ENCODE peak calls at places on chromosome X, in eight cellular contexts. One of them, this sample, is unnamed.

GRCh38 chrX:46710425-46710824 is 48.5 kb downstream of the SLC9A7 start:
- DNase-seq in breast epithelium: no peak
- DNase-seq in NB4: no peak
- DNase-seq in HCT116: no peak
- DNase-seq in HepG2: peak; percentile 0
- DNase-seq in uterus: no peak
- DNase-seq in Peyer's patch: no peak
- DNase-seq in tibial nerve: no peak
- DNase-seq in this sample: no peak

GRCh38 chrX:112851806-112852205 is 11.2 kb upstream of the AMOT start:
- DNase-seq in breast epithelium: no peak
- DNase-seq in NB4: no peak
- DNase-seq in HCT116: no peak
- DNase-seq in HepG2: no peak
- DNase-seq in uterus: peak; percentile 21
- DNase-seq in Peyer's patch: no peak
- DNase-seq in tibial nerve: peak; percentile 8
- DNase-seq in this sample: no peak

GRCh38 chrX:129497146-129497805 is 26.0 kb downstream of the SMARCA1 start:
- DNase-seq in breast epithelium: no peak
- DNase-seq in NB4: no peak
- DNase-seq in HCT116: no peak
- DNase-seq in HepG2: no peak
- DNase-seq in uterus: no peak
- DNase-seq in Peyer's patch: no peak
- DNase-seq in tibial nerve: no peak
- DNase-seq in this sample: no peak

GRCh38 chrX:65406532-65406931 is 128.1 kb downstream of the LAS1L start:
- DNase-seq in breast epithelium: no peak
- DNase-seq in NB4: no peak
- DNase-seq in HCT116: no peak
- DNase-seq in HepG2: no peak
- DNase-seq in uterus: no peak
- DNase-seq in Peyer's patch: no peak
- DNase-seq in tibial nerve: no peak
- DNase-seq in this sample: no peak

GRCh38 chrX:97895751-97896150 is 1012.0 kb downstream of the RPA4 start:
- DNase-seq in breast epithelium: no peak
- DNase-seq in NB4: no peak
- DNase-seq in HCT116: no peak
- DNase-seq in HepG2: no peak
- DNase-seq in uterus: no peak
- DNase-seq in Peyer's patch: no peak
- DNase-seq in tibial nerve: no peak
- DNase-seq in this sample: no peak

GRCh38 chrX:115322375-115322774 is 32.9 kb downstream of the LUZP4 start:
- DNase-seq in breast epithelium: no peak
- DNase-seq in NB4: no peak
- DNase-seq in HCT116: no peak
- DNase-seq in HepG2: no peak
- DNase-seq in uterus: no peak
- DNase-seq in Peyer's patch: no peak
- DNase-seq in tibial nerve: no peak
- DNase-seq in this sample: no peak

GRCh38 chrX:106783716-106784115 is 18.8 kb upstream of the TBC1D8B start:
- DNase-seq in breast epithelium: no peak
- DNase-seq in NB4: no peak
- DNase-seq in HCT116: no peak
- DNase-seq in HepG2: no peak
- DNase-seq in uterus: no peak
- DNase-seq in Peyer's patch: no peak
- DNase-seq in tibial nerve: no peak
- DNase-seq in this sample: no peak

GRCh38 chrX:119477812-119478232 is 9.6 kb downstream of the SLC25A5 start:
- DNase-seq in breast epithelium: no peak
- DNase-seq in NB4: peak; percentile 85
- DNase-seq in HCT116: no peak
- DNase-seq in HepG2: peak; percentile 85
- DNase-seq in uterus: peak; percentile 71
- DNase-seq in Peyer's patch: no peak
- DNase-seq in tibial nerve: peak; percentile 34
- DNase-seq in this sample: no peak

GRCh38 chrX:48107717-48108116 is 22.7 kb upstream of the SPACA5B start:
- DNase-seq in breast epithelium: no peak
- DNase-seq in NB4: no peak
- DNase-seq in HCT116: no peak
- DNase-seq in HepG2: no peak
- DNase-seq in uterus: no peak
- DNase-seq in Peyer's patch: no peak
- DNase-seq in tibial nerve: no peak
- DNase-seq in this sample: no peak

GRCh38 chrX:133267621-133268020 is 49.5 kb upstream of the TFDP3 start:
- DNase-seq in breast epithelium: no peak
- DNase-seq in NB4: no peak
- DNase-seq in HCT116: no peak
- DNase-seq in HepG2: no peak
- DNase-seq in uterus: no peak
- DNase-seq in Peyer's patch: no peak
- DNase-seq in tibial nerve: no peak
- DNase-seq in this sample: no peak
- TF ChIP-seq POLR2A in breast epithelium: no peak
- TF ChIP-seq POLR2A in NB4: no peak
- TF ChIP-seq POLR2A in HCT116: no peak
- TF ChIP-seq POLR2A in HepG2: no peak
- TF ChIP-seq POLR2A in uterus: no peak
- TF ChIP-seq POLR2A in Peyer's patch: no peak
- TF ChIP-seq POLR2A in tibial nerve: no peak
- TF ChIP-seq POLR2A in this sample: no peak

GRCh38 chrX:103687073-103687695 is 685 bp upstream of the MORF4L2 start:
- DNase-seq in breast epithelium: peak; percentile 85
- DNase-seq in NB4: peak; percentile 83
- DNase-seq in HCT116: peak; percentile 45
- DNase-seq in HepG2: no peak
- DNase-seq in uterus: peak; percentile 90
- DNase-seq in Peyer's patch: peak; percentile 89
- DNase-seq in tibial nerve: peak; percentile 81
- DNase-seq in this sample: no peak
- TF ChIP-seq POLR2A in breast epithelium: peak; percentile 16
- TF ChIP-seq POLR2A in NB4: peak; percentile 42
- TF ChIP-seq POLR2A in HCT116: no peak
- TF ChIP-seq POLR2A in HepG2: peak; percentile 78
- TF ChIP-seq POLR2A in uterus: peak; percentile 28
- TF ChIP-seq POLR2A in Peyer's patch: peak; percentile 43
- TF ChIP-seq POLR2A in tibial nerve: peak; percentile 51
- TF ChIP-seq POLR2A in this sample: peak; percentile 66

GRCh38 chrX:68193234-68193633 is 240.1 kb downstream of the OPHN1 start:
- DNase-seq in breast epithelium: no peak
- DNase-seq in NB4: no peak
- DNase-seq in HCT116: no peak
- DNase-seq in HepG2: no peak
- DNase-seq in uterus: no peak
- DNase-seq in Peyer's patch: no peak
- DNase-seq in tibial nerve: no peak
- DNase-seq in this sample: no peak

GRCh38 chrX:68199062-68199848 is 234.0 kb downstream of the OPHN1 start:
- DNase-seq in breast epithelium: no peak
- DNase-seq in NB4: no peak
- DNase-seq in HCT116: no peak
- DNase-seq in HepG2: no peak
- DNase-seq in uterus: no peak
- DNase-seq in Peyer's patch: no peak
- DNase-seq in tibial nerve: no peak
- DNase-seq in this sample: no peak

GRCh38 chrX:68196939-68197791 is 236.1 kb downstream of the OPHN1 start:
- DNase-seq in breast epithelium: peak; percentile 18
- DNase-seq in NB4: peak; percentile 45
- DNase-seq in HCT116: peak; percentile 37
- DNase-seq in HepG2: peak; percentile 31
- DNase-seq in uterus: peak; percentile 26
- DNase-seq in Peyer's patch: no peak
- DNase-seq in tibial nerve: peak; percentile 35
- DNase-seq in this sample: no peak

GRCh38 chrX:68190799-68191198 is 242.5 kb downstream of the OPHN1 start:
- DNase-seq in breast epithelium: no peak
- DNase-seq in NB4: no peak
- DNase-seq in HCT116: no peak
- DNase-seq in HepG2: no peak
- DNase-seq in uterus: no peak
- DNase-seq in Peyer's patch: no peak
- DNase-seq in tibial nerve: no peak
- DNase-seq in this sample: no peak

DNA sequence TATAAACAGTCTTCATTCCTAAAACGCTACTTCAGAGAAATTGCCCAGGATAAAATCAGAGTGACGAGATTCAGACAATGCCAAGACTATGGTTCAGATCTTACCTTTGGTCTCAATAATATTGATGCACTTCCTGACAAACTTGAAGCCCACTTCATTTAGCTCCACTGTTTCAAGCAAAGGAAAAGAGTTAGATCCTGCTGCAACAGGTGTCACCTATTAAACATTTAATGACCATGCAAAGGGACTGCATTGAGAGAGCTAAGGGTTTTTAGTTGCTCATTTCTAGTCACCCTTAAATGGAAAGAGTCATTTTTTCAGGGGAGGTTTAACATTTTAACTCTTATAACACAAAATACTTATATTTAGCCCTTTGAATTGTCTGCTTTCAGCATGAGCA is 239.5 kb downstream of the OPHN1 start:
- DNase-seq in breast epithelium: no peak
- DNase-seq in NB4: no peak
- DNase-seq in HCT116: no peak
- DNase-seq in HepG2: no peak
- DNase-seq in uterus: no peak
- DNase-seq in Peyer's patch: no peak
- DNase-seq in tibial nerve: no peak
- DNase-seq in this sample: no peak
- TF ChIP-seq POLR2A in breast epithelium: no peak
- TF ChIP-seq POLR2A in NB4: no peak
- TF ChIP-seq POLR2A in HCT116: no peak
- TF ChIP-seq POLR2A in HepG2: no peak
- TF ChIP-seq POLR2A in uterus: no peak
- TF ChIP-seq POLR2A in Peyer's patch: no peak
- TF ChIP-seq POLR2A in tibial nerve: no peak
- TF ChIP-seq POLR2A in this sample: no peak

GRCh38 chrX:54639346-54640102 is 109.5 kb downstream of the GNL3L start:
- DNase-seq in breast epithelium: peak; percentile 93
- DNase-seq in NB4: peak; percentile 95
- DNase-seq in HCT116: peak; percentile 90
- DNase-seq in HepG2: peak; percentile 86
- DNase-seq in uterus: peak; percentile 97
- DNase-seq in Peyer's patch: peak; percentile 95
- DNase-seq in tibial nerve: peak; percentile 92
- DNase-seq in this sample: peak; percentile 42
- TF ChIP-seq POLR2A in breast epithelium: no peak
- TF ChIP-seq POLR2A in NB4: peak; percentile 66
- TF ChIP-seq POLR2A in HCT116: no peak
- TF ChIP-seq POLR2A in HepG2: peak; percentile 60
- TF ChIP-seq POLR2A in uterus: peak; percentile 37
- TF ChIP-seq POLR2A in Peyer's patch: peak; percentile 34
- TF ChIP-seq POLR2A in tibial nerve: peak; percentile 69
- TF ChIP-seq POLR2A in this sample: peak; percentile 41

GRCh38 chrX:17375361-17375630 is 296 bp downstream of the NHS start:
- DNase-seq in breast epithelium: no peak
- DNase-seq in NB4: no peak
- DNase-seq in HCT116: no peak
- DNase-seq in HepG2: no peak
- DNase-seq in uterus: peak; percentile 20
- DNase-seq in Peyer's patch: no peak
- DNase-seq in tibial nerve: no peak
- DNase-seq in this sample: no peak
- TF ChIP-seq POLR2A in breast epithelium: no peak
- TF ChIP-seq POLR2A in NB4: no peak
- TF ChIP-seq POLR2A in HCT116: no peak
- TF ChIP-seq POLR2A in HepG2: no peak
- TF ChIP-seq POLR2A in uterus: no peak
- TF ChIP-seq POLR2A in Peyer's patch: no peak
- TF ChIP-seq POLR2A in tibial nerve: no peak
- TF ChIP-seq POLR2A in this sample: no peak

GRCh38 chrX:101417190-101417589 is 9.2 kb downstream of the HNRNPH2 start:
- DNase-seq in breast epithelium: no peak
- DNase-seq in NB4: no peak
- DNase-seq in HCT116: no peak
- DNase-seq in HepG2: no peak
- DNase-seq in uterus: no peak
- DNase-seq in Peyer's patch: no peak
- DNase-seq in tibial nerve: no peak
- DNase-seq in this sample: no peak

GRCh38 chrX:101415180-101416130 is 7.4 kb downstream of the HNRNPH2 start:
- DNase-seq in breast epithelium: no peak
- DNase-seq in NB4: peak; percentile 77
- DNase-seq in HCT116: no peak
- DNase-seq in HepG2: peak; percentile 14
- DNase-seq in uterus: peak; percentile 38
- DNase-seq in Peyer's patch: no peak
- DNase-seq in tibial nerve: peak; percentile 39
- DNase-seq in this sample: no peak

GRCh38 chrX:101419489-101419888 is 11.5 kb downstream of the HNRNPH2 start:
- DNase-seq in breast epithelium: no peak
- DNase-seq in NB4: no peak
- DNase-seq in HCT116: no peak
- DNase-seq in HepG2: no peak
- DNase-seq in uterus: no peak
- DNase-seq in Peyer's patch: no peak
- DNase-seq in tibial nerve: no peak
- DNase-seq in this sample: no peak

GRCh38 chrX:101416691-101417090 is 8.7 kb downstream of the HNRNPH2 start:
- DNase-seq in breast epithelium: no peak
- DNase-seq in NB4: no peak
- DNase-seq in HCT116: no peak
- DNase-seq in HepG2: no peak
- DNase-seq in uterus: no peak
- DNase-seq in Peyer's patch: no peak
- DNase-seq in tibial nerve: no peak
- DNase-seq in this sample: no peak

DNA sequence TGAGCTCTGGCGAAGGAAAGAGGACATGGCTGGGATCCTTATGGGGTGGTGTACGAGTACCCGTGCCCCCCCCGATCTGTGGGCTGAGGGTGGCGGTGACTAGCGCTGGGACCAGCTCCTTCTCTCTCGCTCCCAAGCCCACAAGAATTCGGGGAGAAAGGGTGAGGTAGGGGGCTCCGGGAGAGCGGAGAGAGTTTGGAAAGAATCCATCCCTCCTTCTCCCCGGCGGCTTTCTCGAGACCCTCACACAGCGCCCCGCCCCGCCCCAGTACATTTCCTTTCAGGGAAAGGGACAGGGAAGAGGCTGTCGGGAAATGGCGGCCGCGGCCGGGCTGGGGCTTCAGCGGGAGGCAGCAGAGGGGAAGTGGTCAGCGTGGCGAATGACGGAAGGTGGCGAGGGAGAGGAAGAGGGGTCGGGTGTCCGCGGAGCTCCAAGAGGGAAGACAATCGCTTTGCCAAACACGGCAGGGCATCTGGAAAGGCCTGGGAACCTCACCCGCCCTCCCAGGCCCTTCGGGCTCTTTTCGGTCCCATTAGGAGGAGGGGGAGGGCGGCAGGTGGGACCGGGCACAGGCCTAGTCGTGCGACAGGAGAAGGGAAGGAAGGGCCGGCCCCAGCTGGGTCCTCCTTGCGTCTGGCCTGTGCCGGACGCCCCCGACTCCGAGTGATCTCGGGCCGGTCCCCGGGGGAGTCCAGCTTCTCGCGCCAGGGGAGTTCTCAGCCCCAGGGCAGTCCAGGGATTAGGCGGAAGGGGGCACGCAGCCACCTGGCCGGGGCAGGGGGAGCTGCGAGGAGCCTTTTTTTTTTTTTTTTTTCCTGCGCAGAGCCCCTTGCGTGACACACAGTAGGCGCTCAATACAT is 10.2 kb downstream of the HNRNPH2 start:
- DNase-seq in breast epithelium: no peak
- DNase-seq in NB4: peak; percentile 71
- DNase-seq in HCT116: no peak
- DNase-seq in HepG2: no peak
- DNase-seq in uterus: peak; percentile 54
- DNase-seq in Peyer's patch: peak; percentile 51
- DNase-seq in tibial nerve: peak; percentile 36
- DNase-seq in this sample: peak; percentile 23
- TF ChIP-seq POLR2A in breast epithelium: no peak
- TF ChIP-seq POLR2A in NB4: no peak
- TF ChIP-seq POLR2A in HCT116: no peak
- TF ChIP-seq POLR2A in HepG2: no peak
- TF ChIP-seq POLR2A in uterus: peak; percentile 8
- TF ChIP-seq POLR2A in Peyer's patch: no peak
- TF ChIP-seq POLR2A in tibial nerve: peak; percentile 30
- TF ChIP-seq POLR2A in this sample: no peak